ENCODE peak calls at places on chromosomes 11 and 22, in four cellular contexts. J is H1, B is mesendoderm, A is IMR-90. T is an unnamed sample.
A peak's percentile ranks its signal among the peaks of the same experiment; 100 is the strongest.

GRCh38 chr11:114219559-114220349 is 76.4 kb upstream of the NNMT start:
- DNase-seq in J (no peak), B (peak; percentile 91), A (peak; percentile 11), T (no peak)

GRCh38 chr11:57480409-57481137 is 20.2 kb downstream of the RTN4RL2 start:
- DNase-seq in J (peak; percentile 97), B (peak; percentile 92), A (peak; percentile 25), T (peak; percentile 87)

GRCh38 chr11:47523491-47524199 is 29.3 kb downstream of the CELF1 start:
- DNase-seq in J (no peak), B (peak; percentile 74), A (peak; percentile 87), T (no peak)

GRCh38 chr11:21588754-21589153 is 604.1 kb upstream of the ANO5 start:
- DNase-seq in J (no peak), B (peak; percentile 66), A (no peak), T (no peak)

GRCh38 chr11:93123351-93123898 is 74.4 kb downstream of the SLC36A4 start:
- DNase-seq in J (no peak), B (no peak), A (peak; percentile 54), T (no peak)

GRCh38 chr11:103637250-103637649 is 399.2 kb upstream of the DDI1 start:
- DNase-seq in J (no peak), B (no peak), A (peak; percentile 55), T (no peak)

GRCh38 chr11:1756024-1756561 is 5.7 kb upstream of the IFITM10 start:
- DNase-seq in J (no peak), B (no peak), A (no peak), T (no peak)

GRCh38 chr11:6566704-6567370 is 36.6 kb downstream of the RRP8 start:
- DNase-seq in J (no peak), B (no peak), A (no peak), T (no peak)

GRCh38 chr11:12518606-12519385 is 141.4 kb downstream of the PARVA start:
- DNase-seq in J (no peak), B (no peak), A (no peak), T (no peak)

GRCh38 chr11:26285593-26285992 is 46.3 kb upstream of the ANO3 start:
- DNase-seq in J (no peak), B (peak; percentile 37), A (no peak), T (no peak)

GRCh38 chr11:38339835-38340440 is 1741.9 kb upstream of the RAG2 start:
- DNase-seq in J (no peak), B (no peak), A (no peak), T (no peak)

GRCh38 chr11:79694368-79694767 is 253.5 kb upstream of the TENM4 start:
- DNase-seq in J (no peak), B (no peak), A (no peak), T (no peak)

GRCh38 chr11:762421-763072 is 14.7 kb downstream of the GATD1 start:
- DNase-seq in J (no peak), B (peak; percentile 48), A (peak; percentile 74), T (peak; percentile 70)

GRCh38 chr11:19817265-19817851 is 104.7 kb downstream of the NAV2 start:
- DNase-seq in J (peak; percentile 77), B (peak; percentile 83), A (no peak), T (peak; percentile 82)

GRCh38 chr11:66920978-66921784 is 37.0 kb downstream of the PC start:
- DNase-seq in J (no peak), B (no peak), A (no peak), T (no peak)

GRCh38 chr11:119764108-119764874 is 35.3 kb upstream of the NECTIN1 start:
- DNase-seq in J (no peak), B (peak; percentile 75), A (peak; percentile 42), T (no peak)

GRCh38 chr11:55707029-55707428 is 45.0 kb downstream of the OR4C6 start:
- DNase-seq in J (no peak), B (peak; percentile 27), A (peak; percentile 33), T (no peak)

GRCh38 chr11:128517457-128518230 is 69.7 kb downstream of the ETS1 start:
- DNase-seq in J (no peak), B (no peak), A (no peak), T (no peak)

GRCh38 chr11:128884703-128885338 is 6.3 kb upstream of the KCNJ5 start:
- DNase-seq in J (peak; percentile 78), B (peak; percentile 77), A (peak; percentile 69), T (no peak)

GRCh38 chr11:27201454-27202302 is 161.1 kb downstream of the BBOX1 start:
- DNase-seq in J (no peak), B (no peak), A (peak; percentile 48), T (no peak)

GRCh38 chr22:32920032-32920628 is 118.6 kb downstream of the TIMP3 start:
- DNase-seq in J (no peak), B (no peak), A (peak; percentile 33), T (no peak)
- H4K5ac ChIP-seq in J (no peak overlapping the region), B (no peak overlapping the region), A (no peak overlapping the region), T (no peak overlapping the region)

GRCh38 chr11:106086850-106087249 is 9.4 kb downstream of the AASDHPPT start:
- DNase-seq in J (no peak), B (no peak), A (no peak), T (no peak)

GRCh38 chr11:106087815-106088435 is 10.5 kb downstream of the AASDHPPT start:
- DNase-seq in J (no peak), B (peak; percentile 55), A (peak; percentile 65), T (peak; percentile 32)

GRCh38 chr11:106086135-106086534 is 8.7 kb downstream of the AASDHPPT start:
- DNase-seq in J (no peak), B (no peak), A (no peak), T (no peak)

GRCh38 chr11:106091480-106092123 is 14.1 kb downstream of the AASDHPPT start:
- DNase-seq in J (no peak), B (no peak), A (peak; percentile 88), T (no peak)

GRCh38 chr11:106088896-106089295 is 11.4 kb downstream of the AASDHPPT start:
- DNase-seq in J (no peak), B (no peak), A (peak; percentile 75), T (no peak)
- H4K5ac ChIP-seq in J (no peak overlapping the region), B (no peak overlapping the region), A (no peak overlapping the region), T (no peak overlapping the region)

GRCh38 chr11:76278526-76278925 is 72.2 kb upstream of the WNT11 start:
- DNase-seq in J (no peak), B (no peak), A (no peak), T (no peak)

GRCh38 chr11:76280151-76280881 is 74.0 kb upstream of the WNT11 start:
- DNase-seq in J (no peak), B (no peak), A (no peak), T (no peak)

GRCh38 chr11:76279651-76280050 is 73.3 kb upstream of the WNT11 start:
- DNase-seq in J (no peak), B (no peak), A (no peak), T (peak; percentile 57)

GRCh38 chr11:76277298-76278175 is 71.2 kb upstream of the WNT11 start:
- DNase-seq in J (no peak), B (no peak), A (no peak), T (no peak)

DNA sequence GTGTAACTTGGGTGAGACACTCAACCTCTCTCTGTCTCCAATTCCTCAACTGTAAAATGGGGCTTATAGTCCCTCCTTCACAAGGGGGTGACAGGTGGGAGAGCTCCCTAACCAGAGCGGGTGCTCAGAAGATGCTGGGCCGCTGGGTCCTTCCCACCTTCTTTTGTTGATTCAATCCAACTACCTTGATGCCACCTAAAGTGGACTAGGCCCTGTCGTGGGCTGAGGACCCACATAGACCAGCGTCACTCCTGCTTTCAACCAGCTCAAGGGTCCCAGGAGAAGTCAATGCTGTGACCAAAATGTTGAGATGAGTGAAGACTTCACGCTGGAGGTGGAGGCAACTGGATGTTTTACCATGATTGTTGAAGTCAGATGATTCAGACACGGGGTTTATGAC is 72.7 kb upstream of the WNT11 start:
- DNase-seq in J (no peak), B (no peak), A (no peak), T (no peak)
- H4K5ac ChIP-seq in J (no peak overlapping the region), B (no peak overlapping the region), A (no peak overlapping the region), T (no peak overlapping the region)

DNA sequence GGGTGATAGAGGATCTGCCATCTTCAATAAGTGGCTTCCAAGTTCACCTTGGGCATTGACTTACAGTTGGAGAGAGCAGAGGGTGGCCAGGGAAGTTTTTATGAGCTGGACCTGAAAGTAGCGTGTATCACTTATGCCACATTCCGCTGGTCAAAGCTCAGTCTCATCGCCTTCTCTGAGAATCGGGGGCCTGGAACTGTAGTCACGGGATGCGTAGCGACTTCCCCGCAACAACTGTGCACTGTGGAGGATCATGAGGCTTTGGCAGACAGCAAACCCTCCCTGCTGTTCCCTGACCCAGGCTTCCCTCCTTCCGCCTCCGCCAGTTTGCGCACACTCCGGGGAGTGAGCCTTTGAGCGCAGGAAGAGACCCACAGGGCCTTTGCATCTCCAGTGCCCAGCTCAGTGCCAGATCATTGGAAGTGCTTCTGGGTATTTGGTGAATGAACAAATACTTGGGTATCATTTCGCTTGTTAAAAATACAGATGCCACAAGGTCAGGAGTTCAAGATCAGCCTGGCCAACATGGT is 95.5 kb downstream of the CEP164 start:
- DNase-seq in J (no peak), B (no peak), A (no peak), T (no peak)
- H4K5ac ChIP-seq in J (no peak overlapping the region), B (no peak overlapping the region), A (no peak overlapping the region), T (no peak overlapping the region)

DNA sequence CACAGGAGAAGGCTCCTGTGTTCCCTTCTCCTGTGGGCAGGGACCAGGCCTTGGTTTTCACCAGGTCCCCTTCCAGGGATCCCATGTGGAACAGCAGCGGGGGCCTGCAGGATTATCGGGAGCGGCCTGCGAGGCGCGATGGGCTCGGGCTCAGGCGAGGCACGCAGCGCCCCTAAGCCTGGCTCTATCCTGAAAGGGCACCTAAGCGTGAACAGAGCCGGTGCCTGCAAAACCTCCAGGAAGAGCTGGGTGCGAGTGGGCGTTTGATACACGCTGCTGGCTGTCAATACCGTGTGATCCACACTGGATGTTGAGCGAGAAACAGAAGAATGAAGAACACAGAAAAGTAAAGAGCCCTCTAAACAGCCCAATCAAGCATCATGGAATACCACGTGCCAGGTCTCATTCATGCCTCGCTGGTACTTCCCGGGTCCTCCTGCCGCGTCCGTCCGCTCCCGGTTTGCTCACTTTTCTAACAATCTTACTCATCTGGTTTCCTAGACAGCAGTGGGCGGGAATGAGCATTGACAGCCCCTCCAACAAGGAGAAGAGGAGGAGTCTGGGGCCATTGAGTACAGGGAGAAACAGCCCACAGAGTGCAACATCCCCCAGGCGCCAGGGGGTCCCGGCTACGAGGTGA is 12.5 kb downstream of the OSBPL5 start:
- DNase-seq in J (no peak), B (no peak), A (peak; percentile 50), T (no peak)
- H4K5ac ChIP-seq in J (no peak overlapping the region), B (no peak overlapping the region), A (no peak overlapping the region), T (no peak overlapping the region)

GRCh38 chr22:45071618-45072017 is 61.8 kb upstream of the PHF21B start:
- DNase-seq in J (no peak), B (no peak), A (no peak), T (no peak)

GRCh38 chr22:45072322-45072903 is 62.6 kb upstream of the PHF21B start:
- DNase-seq in J (peak; percentile 84), B (peak; percentile 91), A (peak; percentile 81), T (peak; percentile 90)

GRCh38 chr22:45073064-45073463 is 63.3 kb upstream of the PHF21B start:
- DNase-seq in J (no peak), B (no peak), A (no peak), T (no peak)

GRCh38 chr22:45067731-45068130 is 57.9 kb upstream of the PHF21B start:
- DNase-seq in J (no peak), B (no peak), A (no peak), T (no peak)

DNA sequence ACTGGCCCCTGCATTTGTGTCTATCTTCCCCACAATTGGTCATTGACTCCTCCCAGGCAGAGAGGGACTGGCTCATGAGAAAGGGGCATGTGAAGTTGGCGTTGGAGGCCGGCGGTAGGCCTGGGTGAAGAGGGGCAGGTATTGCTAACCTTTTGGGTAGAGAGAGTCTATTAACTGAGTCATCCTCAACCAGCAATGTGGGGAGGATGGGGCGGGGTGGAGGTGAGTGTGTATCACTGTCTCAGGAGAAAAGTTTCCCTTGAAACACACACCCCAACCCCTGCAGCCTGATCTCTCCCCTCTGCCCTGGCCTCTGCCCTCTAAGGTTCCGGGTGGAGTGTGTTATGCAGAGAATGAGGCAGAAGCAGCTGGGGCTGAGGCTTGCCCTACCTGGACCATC is 60.1 kb upstream of the PHF21B start:
- DNase-seq in J (no peak), B (no peak), A (no peak), T (no peak)
- H4K5ac ChIP-seq in J (no peak overlapping the region), B (no peak overlapping the region), A (no peak overlapping the region), T (no peak overlapping the region)